ENCODE peak calls at places on chromosomes 13 and 19, in eight cellular contexts. K is neuronal stem cell; P is PC-3; Y is prostate gland; R is Peyer's patch; F is WERI-Rb-1; W is CD8-positive, alpha-beta memory T cell; D is ovary. H is an unnamed sample.

GRCh38 chr19:19386373-19386869 is 19.1 kb upstream of the GATAD2A start:
- DNase-seq in P (no peak), R (no peak), K (no peak), W (no peak), Y (no peak), F (no peak), D (peak; percentile 43), H (no peak)

GRCh38 chr19:38993271-38993670 is 17.7 kb upstream of the FBXO17 start:
- DNase-seq in K (no peak), F (no peak), D (no peak), P (peak; percentile 73), Y (no peak), W (no peak), R (no peak), H (no peak)

GRCh38 chr13:29702912-29703351 is 107.4 kb upstream of the SLC7A1 start:
- DNase-seq in R (no peak), W (no peak), K (no peak), P (no peak), Y (no peak), D (no peak), F (no peak), H (no peak)

GRCh38 chr13:95403349-95404140 is 102.3 kb upstream of the ABCC4 start:
- DNase-seq in W (peak; percentile 1), P (peak; percentile 13), R (no peak), K (peak; percentile 70), F (no peak), Y (no peak), D (peak; percentile 18), H (peak; percentile 16)

GRCh38 chr19:28519950-28520861 is 692.7 kb downstream of the UQCRFS1 start:
- DNase-seq in D (no peak), F (no peak), P (peak; percentile 1), Y (no peak), R (no peak), W (no peak), K (no peak), H (no peak)

GRCh38 chr13:33111414-33112110 is 95.3 kb downstream of the KL start:
- DNase-seq in P (no peak), R (no peak), Y (no peak), D (no peak), K (no peak), F (no peak), W (no peak), H (no peak)

GRCh38 chr13:27955192-27955591 is 13.9 kb downstream of the CDX2 start:
- DNase-seq in Y (no peak), K (no peak), W (no peak), F (no peak), D (no peak), P (no peak), R (no peak), H (no peak)

GRCh38 chr19:56476671-56477428 is at the start of gene ZNF667:
- DNase-seq in R (no peak), F (peak; percentile 23), D (no peak), K (peak; percentile 14), W (peak; percentile 36), Y (peak; percentile 6), P (peak; percentile 46), H (peak; percentile 34)

GRCh38 chr19:55686311-55687050 is 11.5 kb downstream of the EPN1 start:
- DNase-seq in R (no peak), F (no peak), D (peak; percentile 8), K (no peak), P (no peak), Y (no peak), W (no peak), H (no peak)

GRCh38 chr13:74641586-74641985 is 507.4 kb upstream of the KLF12 start:
- DNase-seq in P (peak; percentile 41), Y (no peak), F (no peak), W (no peak), D (no peak), R (no peak), K (no peak), H (peak; percentile 72)

GRCh38 chr13:111429064-111429558 is 108.7 kb downstream of the TEX29 start:
- DNase-seq in F (peak; percentile 65), W (no peak), K (peak; percentile 37), Y (no peak), P (peak; percentile 47), D (no peak), R (no peak), H (peak; percentile 57)

GRCh38 chr13:57632276-57633140 is 964 bp downstream of the PCDH17 start:
- DNase-seq in D (no peak), W (no peak), R (no peak), F (no peak), P (no peak), K (no peak), Y (no peak), H (no peak)

GRCh38 chr13:96822900-96823299 is 171.4 kb downstream of the OXGR1 start:
- DNase-seq in F (peak; percentile 66), P (peak; percentile 39), R (no peak), W (no peak), Y (peak; percentile 10), D (no peak), K (no peak), H (peak; percentile 76)

GRCh38 chr19:46967578-46968018 is 52.0 kb upstream of the NPAS1 start:
- DNase-seq in W (peak; percentile 59), D (no peak), P (no peak), R (peak; percentile 34), F (no peak), K (no peak), Y (peak; percentile 75), H (peak; percentile 91)

GRCh38 chr13:29991343-29991742 is 140.9 kb upstream of the UBL3 start:
- DNase-seq in D (no peak), Y (no peak), F (peak; percentile 54), R (no peak), W (no peak), K (no peak), P (peak; percentile 82), H (no peak)

GRCh38 chr19:13064092-13064489 is 38.6 kb downstream of the LYL1 start:
- DNase-seq in D (no peak), R (no peak), Y (no peak), K (no peak), P (no peak), W (no peak), F (no peak), H (no peak)

GRCh38 chr19:2394054-2394668 is 33.2 kb downstream of the TIMM13 start:
- DNase-seq in R (peak; percentile 63), W (no peak), Y (no peak), F (no peak), K (no peak), D (no peak), P (no peak), H (no peak)

GRCh38 chr19:8517551-8518442 is 3.8 kb upstream of the ZNF414 start:
- DNase-seq in D (no peak), R (peak; percentile 66), K (no peak), W (peak; percentile 56), Y (no peak), P (no peak), F (no peak), H (no peak)

GRCh38 chr19:49896863-49897621 is at the start of gene IL4I1:
- DNase-seq in K (no peak), F (no peak), R (peak; percentile 67), Y (no peak), D (no peak), W (peak; percentile 78), P (no peak), H (no peak)

GRCh38 chr13:110409581-110409992 is 102.5 kb downstream of the COL4A2 start:
- DNase-seq in P (peak; percentile 74), F (no peak), K (no peak), W (no peak), Y (no peak), R (no peak), D (no peak), H (no peak)

GRCh38 chr13:110410906-110411305 is 103.8 kb downstream of the COL4A2 start:
- DNase-seq in F (no peak), K (no peak), W (no peak), D (no peak), P (no peak), Y (no peak), R (no peak), H (no peak)

GRCh38 chr13:110412132-110412912 is 105.2 kb downstream of the COL4A2 start:
- DNase-seq in P (peak; percentile 92), Y (peak; percentile 75), F (peak; percentile 73), R (peak; percentile 47), K (peak; percentile 56), D (peak; percentile 90), W (peak; percentile 22), H (peak; percentile 87)

GRCh38 chr13:110410000-110410399 is 102.9 kb downstream of the COL4A2 start:
- DNase-seq in P (no peak), D (no peak), Y (no peak), F (no peak), W (no peak), R (no peak), K (no peak), H (no peak)

GRCh38 chr13:110411316-110412105 is 104.4 kb downstream of the COL4A2 start:
- DNase-seq in R (no peak), Y (no peak), K (no peak), F (no peak), W (no peak), P (no peak), D (no peak), H (no peak)
- H3K27ac ChIP-seq in R (peak overlapping the region; percentile 37), Y (peak overlapping the region; percentile 80), K (no peak overlapping the region), F (no peak overlapping the region), W (no peak overlapping the region), P (peak overlapping the region; percentile 88), D (peak overlapping the region; percentile 48), H (peak overlapping the region; percentile 94)

GRCh38 chr19:45659096-45659729 is 8.8 kb upstream of the GIPR start:
- DNase-seq in D (no peak), K (no peak), P (no peak), W (no peak), F (peak; percentile 32), Y (no peak), R (no peak), H (no peak)

GRCh38 chr19:45650722-45651121 is 11.5 kb upstream of the EML2 start:
- DNase-seq in P (no peak), W (no peak), R (no peak), K (no peak), Y (no peak), D (no peak), F (no peak), H (no peak)

GRCh38 chr19:45655073-45655472 is 12.9 kb upstream of the GIPR start:
- DNase-seq in R (no peak), W (no peak), P (no peak), Y (no peak), D (no peak), F (no peak), K (no peak), H (no peak)

GRCh38 chr19:45657520-45658163 is 10.4 kb upstream of the GIPR start:
- DNase-seq in D (no peak), R (no peak), W (no peak), F (peak; percentile 90), Y (no peak), P (no peak), K (no peak), H (no peak)

GRCh38 chr19:45653634-45654033 is 14.4 kb upstream of the GIPR start:
- DNase-seq in D (no peak), P (no peak), W (no peak), R (no peak), Y (no peak), F (peak; percentile 90), K (no peak), H (no peak)
- H3K9me3 ChIP-seq in D (no peaks in the 10 kb centered on the region), P (no peaks in the 10 kb centered on the region), W (no peaks in the 10 kb centered on the region), R (no peaks in the 10 kb centered on the region), Y (no peaks in the 10 kb centered on the region), F (no peaks in the 10 kb centered on the region), K (peaks cover 3% of the 10 kb centered on the region), H (no peaks in the 10 kb centered on the region)

GRCh38 chr19:279656-280055 is 11.5 kb downstream of the PLPP2 start:
- DNase-seq in K (no peak), W (no peak), P (no peak), F (no peak), Y (no peak), R (no peak), D (no peak), H (no peak)
- H3K4me3 ChIP-seq in K (no peak overlapping the region), W (no peak overlapping the region), P (no peak overlapping the region), F (no peak overlapping the region), Y (no peak overlapping the region), R (no peak overlapping the region), D (no peak overlapping the region), H (no peak overlapping the region)

GRCh38 chr19:10543059-10543419 is 665 bp upstream of the ATG4D start:
- DNase-seq in R (no peak), Y (no peak), P (no peak), K (no peak), D (no peak), F (no peak), W (no peak), H (no peak)
- H3K27ac ChIP-seq in R (no peak overlapping the region), Y (no peak overlapping the region), P (no peak overlapping the region), K (no peak overlapping the region), D (no peak overlapping the region), F (no peak overlapping the region), W (no peak overlapping the region), H (no peak overlapping the region)

H was measured in thyroid gland.